ENCODE peak calls at places on chromosomes 2 and 18, in nine cellular contexts. T is lower lobe of right lung, Y is fibroblast of lung, H is substantia nigra, V is MM.1S, P is kidney, M is transverse colon, D is spleen, B is stomach. U is an unnamed sample.

GRCh38 chr2:27021253-27021801 is 11.4 kb upstream of the TMEM214 start:
- DNase-seq in T (no peak), H (no peak), M (peak), B (peak), D (no peak), V (no peak), P (no peak), Y (no peak), U (no peak)

GRCh38 chr2:88016948-88017779 is 817 bp upstream of the RNU2-63P start:
- DNase-seq in D (peak), M (peak), H (no peak), P (peak), B (peak), V (peak), T (peak), Y (no peak), U (peak)

GRCh38 chr18:9835112-9835755 is 50.5 kb upstream of the TXNDC2 start:
- DNase-seq in T (no peak), B (no peak), M (no peak), D (no peak), V (no peak), H (no peak), Y (no peak), P (no peak), U (no peak)

GRCh38 chr2:67938053-67938452 is 124.8 kb downstream of the C1D start:
- DNase-seq in M (no peak), D (no peak), T (no peak), H (no peak), B (no peak), Y (no peak), P (no peak), V (no peak), U (no peak)

GRCh38 chr2:10688921-10689807 is 611 bp downstream of the NOL10 start:
- DNase-seq in Y (peak), M (peak), V (no peak), H (no peak), B (peak), T (peak), P (peak), D (no peak), U (no peak)

GRCh38 chr18:13369756-13370510 is 151.4 kb downstream of the LDLRAD4 start:
- DNase-seq in V (no peak), Y (no peak), M (peak), P (peak), H (no peak), B (no peak), T (no peak), D (no peak), U (no peak)

GRCh38 chr2:47558116-47559078 is 155.4 kb downstream of the MSH2 start:
- DNase-seq in D (no peak), B (no peak), T (no peak), Y (no peak), H (no peak), M (no peak), P (no peak), V (no peak), U (peak)

GRCh38 chr2:206442854-206443734 is at the start of gene ADAM23:
- DNase-seq in T (no peak), P (peak), B (no peak), M (no peak), H (peak), V (peak), D (no peak), Y (peak), U (peak)

GRCh38 chr2:164840458-164840929 is 1.1 kb downstream of the COBLL1 start:
- DNase-seq in M (peak), T (peak), V (peak), D (peak), B (peak), H (no peak), P (peak), Y (no peak), U (no peak)

GRCh38 chr2:46873632-46874068 is 42.0 kb downstream of the MCFD2 start:
- DNase-seq in D (no peak), M (peak), H (no peak), Y (peak), V (no peak), B (peak), T (no peak), P (peak), U (no peak)

GRCh38 chr2:65019010-65019409 is 29.8 kb downstream of the SLC1A4 start:
- DNase-seq in H (no peak), T (no peak), P (no peak), M (no peak), Y (no peak), B (no peak), D (no peak), V (no peak), U (no peak)

GRCh38 chr2:25341753-25342371 is at the start of gene DNMT3A:
- DNase-seq in Y (peak), B (peak), D (peak), H (peak), V (peak), M (peak), P (peak), T (peak), U (peak)

GRCh38 chr2:159595410-159596046 is 20.8 kb downstream of the BAZ2B start:
- DNase-seq in D (no peak), M (no peak), B (no peak), T (no peak), H (no peak), V (no peak), Y (no peak), P (no peak), U (no peak)

GRCh38 chr2:47198985-47199451 is 43.9 kb upstream of the STPG4 start:
- DNase-seq in H (no peak), B (no peak), D (no peak), V (no peak), M (no peak), T (no peak), Y (peak), P (no peak), U (no peak)

GRCh38 chr2:45172993-45173392 is 163.7 kb upstream of the SIX2 start:
- DNase-seq in B (no peak), H (no peak), Y (no peak), V (no peak), T (no peak), M (no peak), D (no peak), P (no peak), U (no peak)

GRCh38 chr2:179622122-179622521 is 239.3 kb downstream of the ZNF385B start:
- DNase-seq in V (no peak), M (no peak), T (no peak), D (no peak), Y (no peak), B (no peak), H (no peak), P (no peak), U (no peak)

GRCh38 chr2:53767405-53768232 is at the start of gene CHAC2:
- DNase-seq in Y (peak), V (peak), T (peak), H (peak), P (peak), M (peak), B (peak), D (peak), U (peak)

GRCh38 chr18:48727685-48728084 is 188.9 kb downstream of the CTIF start:
- DNase-seq in T (no peak), H (no peak), D (no peak), B (no peak), M (no peak), Y (peak), V (no peak), P (no peak), U (no peak)

GRCh38 chr2:222358876-222359275 is 60.1 kb upstream of the PAX3 start:
- DNase-seq in D (no peak), B (no peak), H (no peak), V (no peak), T (peak), P (no peak), Y (peak), M (no peak), U (no peak)

GRCh38 chr18:77081387-77081773 is 51.2 kb downstream of the MBP start:
- DNase-seq in P (no peak), M (no peak), Y (peak), V (no peak), T (no peak), D (no peak), B (no peak), H (no peak), U (peak)

GRCh38 chr2:181174880-181175590 is 194.6 kb downstream of the UBE2E3 start:
- DNase-seq in H (no peak), T (no peak), V (no peak), M (no peak), Y (peak), D (no peak), B (no peak), P (no peak), U (no peak)

GRCh38 chr18:55338955-55339662 is 248.9 kb downstream of the TCF4 start:
- DNase-seq in B (no peak), M (no peak), T (no peak), Y (peak), H (no peak), D (no peak), V (no peak), P (no peak), U (no peak)

GRCh38 chr2:208256192-208256782 is 1.4 kb upstream of the IDH1 start:
- DNase-seq in H (no peak), B (no peak), Y (no peak), T (no peak), P (no peak), V (peak), M (no peak), D (no peak), U (no peak)

GRCh38 chr18:887716-888115 is 17.0 kb upstream of the ADCYAP1 start:
- DNase-seq in D (no peak), P (no peak), Y (no peak), M (no peak), V (no peak), T (no peak), H (no peak), B (no peak), U (no peak)

GRCh38 chr2:49210191-49210590 is 55.9 kb upstream of the FSHR start:
- DNase-seq in T (no peak), Y (no peak), B (peak), H (no peak), V (no peak), P (peak), M (no peak), D (no peak), U (no peak)

GRCh38 chr2:134927195-134927594 is 8.6 kb downstream of the CCNT2 start:
- DNase-seq in M (no peak), V (no peak), D (no peak), H (no peak), Y (peak), T (no peak), B (no peak), P (no peak), U (no peak)

GRCh38 chr2:230144348-230144747 is 75.4 kb downstream of the SP110 start:
- DNase-seq in Y (no peak), V (no peak), T (no peak), P (no peak), H (no peak), B (no peak), M (no peak), D (no peak), U (no peak)

GRCh38 chr18:35376393-35376741 is 770 bp downstream of the ZNF396 start:
- DNase-seq in V (no peak), B (peak), P (peak), Y (no peak), M (peak), D (peak), H (no peak), T (peak), U (peak)

GRCh38 chr2:241724975-241725870 is 9.2 kb upstream of the D2HGDH start:
- DNase-seq in H (no peak), P (no peak), T (no peak), B (no peak), M (no peak), D (no peak), Y (no peak), V (no peak), U (no peak)

GRCh38 chr18:50969448-50969847 is 1.6 kb downstream of the ELAC1 start:
- DNase-seq in T (no peak), D (no peak), M (no peak), P (no peak), H (no peak), B (no peak), Y (no peak), V (no peak), U (no peak)

GRCh38 chr2:834233-834632 is 116.4 kb upstream of the SNTG2 start:
- DNase-seq in D (no peak), V (no peak), H (no peak), M (no peak), Y (no peak), B (no peak), T (no peak), P (no peak), U (no peak)

GRCh38 chr2:109258376-109258775 is 129.4 kb downstream of the SH3RF3 start:
- DNase-seq in H (no peak), B (no peak), M (no peak), D (peak), P (no peak), T (no peak), Y (no peak), V (no peak), U (no peak)

GRCh38 chr18:7824970-7825369 is 257.9 kb downstream of the PTPRM start:
- DNase-seq in V (no peak), M (no peak), Y (no peak), B (no peak), T (no peak), D (no peak), P (peak), H (no peak), U (no peak)

GRCh38 chr2:187982668-187983067 is 309.0 kb upstream of the GULP1 start:
- DNase-seq in B (no peak), V (peak), D (no peak), Y (peak), P (no peak), H (no peak), T (no peak), M (no peak), U (peak)

GRCh38 chr2:26670931-26671460 is 21.5 kb upstream of the KCNK3 start:
- DNase-seq in M (no peak), Y (no peak), B (no peak), V (no peak), D (no peak), P (no peak), T (no peak), H (no peak), U (no peak)

DNA sequence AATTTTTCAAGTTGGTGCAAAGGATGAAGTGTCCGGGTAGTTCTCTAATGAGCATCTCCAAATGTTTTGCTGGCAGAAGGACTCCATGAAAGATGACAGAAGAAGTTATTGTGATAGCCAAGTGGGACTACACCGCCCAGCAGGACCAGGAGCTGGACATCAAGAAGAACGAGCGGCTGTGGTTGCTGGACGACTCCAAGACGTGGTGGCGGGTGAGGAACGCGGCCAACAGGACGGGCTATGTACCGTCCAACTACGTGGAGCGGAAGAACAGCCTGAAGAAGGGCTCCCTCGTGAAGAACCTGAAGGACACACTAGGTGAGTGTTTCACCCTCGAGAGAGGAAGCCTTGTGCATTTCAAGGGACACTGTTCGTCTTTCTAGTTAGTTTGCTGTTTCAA is 110.3 kb downstream of the NCK2 start:
- DNase-seq in P (no peak), Y (no peak), B (no peak), M (no peak), T (no peak), D (no peak), V (no peak), H (no peak), U (no peak)
- H3K27ac ChIP-seq in P (no peak), Y (no peak), B (peak), M (no peak), T (no peak), D (peak), V (no peak), H (no peak), U (no peak)

DNA sequence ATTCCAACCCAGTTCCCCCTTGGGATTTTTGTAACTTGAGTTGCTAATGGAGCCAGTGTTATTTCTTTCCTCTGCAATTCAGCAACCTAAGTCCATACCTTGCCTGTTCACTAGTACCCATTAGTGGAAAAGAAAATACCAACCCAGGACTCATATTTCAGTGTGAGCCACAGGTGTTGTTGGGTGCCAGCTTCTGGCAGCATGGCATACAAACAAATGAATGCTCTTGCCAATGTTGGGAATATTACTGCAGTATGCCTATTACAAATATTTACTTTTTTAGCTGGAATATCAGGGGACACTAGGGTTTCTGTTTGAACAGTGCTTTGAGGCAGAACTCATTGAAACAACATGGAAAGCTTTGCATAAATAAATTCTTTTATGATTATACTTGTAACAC is 130.2 kb downstream of the NCKAP5 start:
- DNase-seq in D (no peak), M (no peak), H (no peak), T (no peak), V (no peak), Y (no peak), B (no peak), P (no peak), U (no peak)
- H3K27ac ChIP-seq in D (no peak), M (no peak), H (no peak), T (no peak), V (no peak), Y (no peak), B (no peak), P (no peak), U (no peak)

GRCh38 chr2:100130595-100131391 is 11.6 kb downstream of the AFF3 start:
- DNase-seq in T (no peak), H (no peak), P (no peak), V (no peak), M (no peak), B (no peak), Y (no peak), D (no peak), U (no peak)

GRCh38 chr2:100126897-100127401 is 15.4 kb downstream of the AFF3 start:
- DNase-seq in V (no peak), H (no peak), M (no peak), Y (no peak), B (no peak), D (no peak), T (no peak), P (no peak), U (no peak)

GRCh38 chr2:100125641-100126040 is 16.7 kb downstream of the AFF3 start:
- DNase-seq in M (no peak), H (no peak), T (no peak), Y (no peak), D (no peak), P (no peak), B (no peak), V (no peak), U (no peak)

GRCh38 chr2:100124746-100125145 is 17.6 kb downstream of the AFF3 start:
- DNase-seq in M (no peak), D (no peak), V (no peak), B (no peak), P (no peak), Y (peak), H (no peak), T (no peak), U (no peak)

GRCh38 chr2:100126172-100126571 is 16.2 kb downstream of the AFF3 start:
- DNase-seq in B (peak), V (no peak), H (no peak), D (no peak), Y (peak), P (no peak), M (no peak), T (no peak), U (no peak)
- H3K27ac ChIP-seq in B (no peak), V (no peak), H (no peak), D (no peak), Y (no peak), P (no peak), M (no peak), T (no peak), U (no peak)

GRCh38 chr2:69771461-69771860 is 29.5 kb downstream of the ANXA4 start:
- DNase-seq in V (no peak), T (no peak), H (no peak), M (no peak), D (no peak), B (no peak), Y (no peak), P (no peak), U (no peak)

GRCh38 chr2:69770747-69771146 is 28.8 kb downstream of the ANXA4 start:
- DNase-seq in B (no peak), V (no peak), T (no peak), M (no peak), D (no peak), P (no peak), Y (no peak), H (no peak), U (no peak)

GRCh38 chr2:69768217-69768616 is 26.3 kb downstream of the ANXA4 start:
- DNase-seq in V (no peak), T (no peak), Y (no peak), M (peak), P (no peak), D (no peak), B (no peak), H (no peak), U (no peak)

GRCh38 chr2:69768789-69769188 is 26.9 kb downstream of the ANXA4 start:
- DNase-seq in T (no peak), H (no peak), B (no peak), Y (no peak), D (no peak), P (no peak), M (no peak), V (no peak), U (no peak)

DNA sequence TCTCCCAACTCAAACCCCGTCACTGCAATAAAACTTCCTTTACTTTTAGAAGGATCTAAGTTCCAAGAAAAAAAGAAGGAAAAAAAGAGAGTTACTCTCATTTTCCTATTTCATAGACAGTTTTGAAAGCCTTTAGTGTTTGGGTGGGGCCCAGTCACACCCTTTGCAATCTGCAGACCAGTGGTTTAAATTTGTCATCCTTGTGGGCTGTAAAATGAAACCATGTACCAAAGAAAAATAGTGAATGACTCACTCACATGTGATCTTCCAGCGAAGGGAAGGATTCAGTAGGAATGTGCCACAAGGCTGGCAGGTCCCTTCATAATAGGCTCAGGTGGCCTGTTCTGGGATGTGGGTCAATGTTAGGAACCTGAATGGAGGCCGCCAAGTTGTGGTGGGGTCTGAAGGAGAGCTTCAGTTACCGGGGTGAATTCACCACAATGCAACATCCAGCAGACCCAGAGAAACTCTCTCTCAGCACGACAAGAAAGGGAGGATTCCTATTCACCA is 28.3 kb downstream of the ANXA4 start:
- DNase-seq in B (no peak), Y (peak), P (no peak), H (no peak), M (peak), V (peak), T (no peak), D (no peak), U (no peak)
- H3K27ac ChIP-seq in B (peak), Y (peak), P (peak), H (no peak), M (peak), V (peak), T (peak), D (no peak), U (no peak)

GRCh38 chr18:46211816-46212215 is 107.6 kb downstream of the HAUS1 start:
- DNase-seq in B (no peak), M (no peak), T (no peak), H (no peak), D (no peak), V (no peak), Y (peak), P (no peak), U (no peak)
- H3K27ac ChIP-seq in B (no peak), M (no peak), T (no peak), H (no peak), D (peak), V (no peak), Y (no peak), P (no peak), U (no peak)

DNA sequence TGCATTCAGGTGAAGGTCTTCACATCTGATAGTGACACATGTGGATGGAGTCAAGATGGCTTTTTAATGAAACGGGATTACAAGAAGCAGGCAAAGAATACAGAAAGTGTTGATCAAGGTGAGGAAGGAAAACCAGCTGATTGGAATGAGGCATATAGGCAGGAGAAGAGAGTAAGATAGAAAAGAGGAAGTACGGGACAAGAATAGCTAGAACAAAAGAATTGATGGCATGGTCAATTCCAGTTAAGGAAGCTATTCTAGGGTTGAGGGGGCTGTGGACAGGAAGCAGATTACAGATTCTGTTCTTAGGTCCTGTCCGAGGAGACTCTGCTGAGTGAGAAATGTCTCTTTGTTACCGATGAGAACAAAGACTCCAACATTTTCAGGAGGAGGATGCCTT is 13.2 kb upstream of the NCK2 start:
- DNase-seq in M (no peak), P (no peak), D (no peak), T (no peak), B (no peak), Y (no peak), H (no peak), V (no peak), U (no peak)
- H3K27ac ChIP-seq in M (no peak), P (no peak), D (no peak), T (no peak), B (no peak), Y (no peak), H (no peak), V (no peak), U (no peak)

GRCh38 chr2:201139836-201140599 is 24.1 kb downstream of the CFLAR start:
- DNase-seq in Y (no peak), H (no peak), P (no peak), M (no peak), D (peak), V (no peak), B (no peak), T (no peak), U (no peak)
- H3K27ac ChIP-seq in Y (no peak), H (no peak), P (no peak), M (no peak), D (peak), V (no peak), B (no peak), T (peak), U (peak)

U was measured in Karpas-422.